ENCODE peak calls at places on chromosomes 1 and 21, in seven cellular contexts. E is mesendoderm, B is H9, P is IMR-90, C is mesenchymal stem cell, Q is neuronal stem cell, S is trophoblast cell. F is an unnamed sample.
A peak's percentile ranks its signal among the peaks of the same experiment; 100 is the strongest.

GRCh38 chr1:242212401-242212800 is 213.5 kb upstream of the MAP1LC3C start:
- DNase-seq in E (peak; percentile 66), Q (no peak), P (no peak), B (peak; percentile 79), C (no peak), S (no peak), F (peak; percentile 62)

GRCh38 chr21:36725793-36726386 is 27.0 kb downstream of the SIM2 start:
- DNase-seq in C (no peak), P (no peak), S (no peak), Q (no peak), B (peak; percentile 17), E (no peak), F (no peak)

GRCh38 chr1:9033363-9033762 is 7.1 kb upstream of the SLC2A7 start:
- DNase-seq in C (no peak), E (no peak), Q (no peak), B (no peak), S (no peak), P (no peak), F (no peak)

GRCh38 chr1:46196609-46197008 is 1.6 kb downstream of the POMGNT1 start:
- DNase-seq in S (no peak), C (no peak), P (no peak), B (no peak), E (no peak), Q (no peak), F (no peak)

GRCh38 chr1:117686907-117687306 is 81.1 kb downstream of the TENT5C start:
- DNase-seq in E (peak; percentile 34), B (no peak), Q (no peak), P (peak; percentile 65), C (peak; percentile 85), S (no peak), F (no peak)

GRCh38 chr1:61123321-61123720 is 41.0 kb downstream of the NFIA start:
- DNase-seq in Q (no peak), S (no peak), C (no peak), B (no peak), P (no peak), E (no peak), F (no peak)

GRCh38 chr1:47232187-47232874 is at the start of gene TAL1:
- DNase-seq in S (peak; percentile 5), P (no peak), E (no peak), B (no peak), Q (no peak), C (no peak), F (no peak)

GRCh38 chr1:111417755-111418154 is 9.8 kb downstream of the OVGP1 start:
- DNase-seq in Q (no peak), P (peak; percentile 78), B (no peak), C (peak; percentile 92), E (peak; percentile 48), S (no peak), F (no peak)

GRCh38 chr1:93716974-93717373 is 35.3 kb upstream of the BCAR3 start:
- DNase-seq in S (no peak), E (peak; percentile 63), Q (no peak), C (no peak), B (no peak), P (peak; percentile 53), F (no peak)

GRCh38 chr1:173590557-173590956 is 12.3 kb downstream of the SLC9C2 start:
- DNase-seq in S (no peak), B (no peak), Q (no peak), E (no peak), C (peak; percentile 6), P (no peak), F (no peak)

GRCh38 chr1:232868793-232869491 is 63.7 kb downstream of the MAP10 start:
- DNase-seq in C (peak; percentile 73), P (peak; percentile 83), E (peak; percentile 45), S (peak; percentile 49), Q (no peak), B (no peak), F (no peak)

GRCh38 chr1:26079960-26080814 is 12.8 kb upstream of the TRIM63 start:
- DNase-seq in Q (no peak), P (no peak), E (no peak), B (no peak), S (peak; percentile 77), C (no peak), F (no peak)

GRCh38 chr21:44927587-44928461 is 7.1 kb upstream of the ITGB2 start:
- DNase-seq in Q (no peak), C (peak; percentile 76), P (peak; percentile 56), B (peak; percentile 57), S (peak; percentile 94), E (peak; percentile 86), F (no peak)

GRCh38 chr1:97792655-97793054 is 128.2 kb downstream of the DPYD start:
- DNase-seq in P (no peak), C (no peak), S (no peak), E (no peak), B (no peak), Q (no peak), F (no peak)

GRCh38 chr21:33914188-33914587 is 1.4 kb downstream of the ATP5PO start:
- DNase-seq in E (no peak), S (no peak), B (no peak), C (no peak), Q (no peak), P (no peak), F (no peak)

GRCh38 chr1:245765241-245766000 is 610.6 kb downstream of the KIF26B start:
- DNase-seq in E (no peak), C (peak; percentile 60), P (peak; percentile 87), B (no peak), Q (no peak), S (no peak), F (no peak)

GRCh38 chr1:217191441-217191840 is 439.4 kb downstream of the GPATCH2 start:
- DNase-seq in C (no peak), P (no peak), B (no peak), S (no peak), Q (no peak), E (no peak), F (no peak)

GRCh38 chr1:232428036-232428600 is 201.8 kb downstream of the SIPA1L2 start:
- DNase-seq in E (no peak), P (peak; percentile 26), B (no peak), S (no peak), Q (no peak), C (no peak), F (no peak)

GRCh38 chr1:36776256-36776655 is 258.1 kb downstream of the GRIK3 start:
- DNase-seq in B (no peak), E (no peak), S (no peak), C (no peak), P (no peak), Q (no peak), F (no peak)

GRCh38 chr1:40861227-40862003 is 748 bp downstream of the CITED4 start:
- DNase-seq in C (peak; percentile 60), B (no peak), E (peak; percentile 61), P (peak; percentile 48), S (no peak), Q (peak; percentile 44), F (no peak)

GRCh38 chr1:218823291-218823900 is 350.3 kb upstream of the LYPLAL1 start:
- DNase-seq in S (peak; percentile 56), Q (no peak), E (peak; percentile 7), B (no peak), C (peak; percentile 70), P (peak; percentile 94), F (no peak)

DNA sequence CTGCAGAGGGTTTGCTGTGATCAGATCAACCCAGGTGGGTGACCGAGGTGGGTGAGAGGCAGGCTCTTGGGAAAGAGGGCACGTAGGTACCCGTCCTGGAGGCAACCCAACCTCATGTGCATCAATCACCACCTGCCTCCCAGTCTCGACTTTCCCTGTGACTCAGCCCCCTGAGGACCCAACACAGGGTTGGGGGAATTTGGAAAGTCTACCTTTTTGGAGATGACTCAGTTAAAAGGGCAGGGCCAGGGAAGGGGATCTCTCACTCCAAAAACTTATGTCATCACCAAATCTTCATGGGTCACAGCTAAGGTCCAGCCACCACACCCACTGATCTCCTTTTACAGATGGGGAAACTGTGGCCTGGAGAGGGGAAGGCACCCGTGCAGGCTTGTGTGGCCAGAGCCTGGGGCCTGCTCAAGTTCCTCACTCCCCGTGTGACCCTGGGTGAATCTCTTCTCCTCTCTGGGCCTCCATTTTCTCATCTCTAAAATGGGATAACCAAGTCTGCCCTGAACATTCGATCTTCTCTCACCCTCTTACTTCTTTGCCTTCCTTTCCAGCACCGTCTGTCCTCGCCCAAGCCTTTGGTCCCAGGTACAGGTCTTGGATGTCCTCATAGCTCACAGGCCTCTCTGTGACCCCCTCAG is 34.6 kb upstream of the WNT4 start:
- DNase-seq in S (no peak), B (no peak), C (no peak), P (no peak), E (no peak), Q (no peak), F (no peak)
- H3K18ac ChIP-seq in S (no peak overlapping the region), B (no peak overlapping the region), C (no peak overlapping the region), P (no peak overlapping the region), E (no peak overlapping the region), Q (no peak overlapping the region), F (no peak overlapping the region)

GRCh38 chr21:46604329-46604974 is 430 bp downstream of the S100B start:
- DNase-seq in C (no peak), P (no peak), B (no peak), S (no peak), Q (no peak), E (no peak), F (no peak)
- H3K18ac ChIP-seq in C (no peak overlapping the region), P (no peak overlapping the region), B (no peak overlapping the region), S (no peak overlapping the region), Q (no peak overlapping the region), E (no peak overlapping the region), F (no peak overlapping the region)

DNA sequence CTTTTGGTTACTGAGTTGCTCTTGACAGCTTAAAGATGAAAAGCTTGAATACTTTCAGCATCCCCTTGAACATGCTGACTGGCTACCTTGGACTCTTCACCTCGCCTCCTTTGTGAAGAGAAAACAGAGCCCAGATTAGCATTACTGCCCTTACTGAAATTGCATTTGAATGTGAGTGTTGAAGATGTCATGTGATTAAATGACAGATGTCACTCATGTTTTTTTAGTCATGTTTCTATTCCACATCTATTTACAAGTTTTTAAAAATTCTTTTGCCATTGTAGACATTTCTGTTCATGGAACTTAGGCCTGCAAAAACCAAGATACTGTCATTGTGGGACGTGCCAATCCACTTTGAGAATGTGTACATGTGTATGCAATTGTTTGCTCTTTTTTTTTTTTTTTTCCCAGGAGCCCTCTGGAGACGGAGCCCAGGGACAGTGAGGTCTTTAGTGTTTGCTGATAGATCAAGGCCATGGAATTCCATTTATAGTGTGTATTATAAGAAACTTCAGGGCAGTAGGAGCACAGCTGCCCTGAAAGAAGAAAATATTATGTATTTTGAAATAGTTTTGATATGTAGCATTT is 25.7 kb upstream of the IVNS1ABP start:
- DNase-seq in P (no peak), E (no peak), Q (no peak), B (no peak), C (no peak), S (no peak), F (no peak)
- H3K18ac ChIP-seq in P (no peak overlapping the region), E (peak overlapping the region; percentile 84), Q (no peak overlapping the region), B (no peak overlapping the region), C (no peak overlapping the region), S (no peak overlapping the region), F (no peak overlapping the region)

DNA sequence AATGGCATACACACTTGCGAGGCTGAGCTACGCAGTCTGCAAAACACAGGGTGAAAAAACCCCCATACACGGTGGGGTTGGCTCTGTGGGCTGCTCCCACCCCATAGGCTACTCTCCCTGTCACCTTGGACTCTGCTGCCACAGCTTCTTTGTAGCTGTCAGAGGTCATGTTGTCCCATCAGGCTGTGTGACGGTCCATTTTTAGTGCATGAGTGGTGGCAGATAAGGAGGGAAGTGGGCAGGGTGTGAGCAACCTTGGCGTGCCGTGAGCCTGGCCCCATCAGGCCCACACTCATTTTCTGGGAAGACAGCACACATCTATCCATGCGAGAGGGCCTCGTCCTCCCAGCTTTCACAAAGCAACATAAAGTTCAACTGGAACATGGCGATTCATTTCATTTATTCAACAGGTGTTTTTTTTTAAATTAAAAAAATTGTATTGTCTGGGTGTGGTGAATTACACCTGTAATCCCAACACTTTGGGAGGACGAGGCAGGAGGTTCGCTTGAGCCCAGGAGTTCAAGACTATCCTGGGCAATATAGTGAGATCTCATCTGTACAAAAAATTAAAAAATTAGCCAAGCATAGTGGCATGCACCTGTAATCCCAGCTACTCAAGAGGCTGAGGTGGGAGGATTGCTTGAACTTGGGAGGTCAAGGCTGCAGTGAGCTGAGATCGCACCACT is 9.5 kb downstream of the GPR137B start:
- DNase-seq in S (no peak), P (no peak), C (no peak), B (no peak), Q (no peak), E (no peak), F (no peak)
- H3K18ac ChIP-seq in S (no peak overlapping the region), P (no peak overlapping the region), C (no peak overlapping the region), B (no peak overlapping the region), Q (no peak overlapping the region), E (no peak overlapping the region), F (no peak overlapping the region)